ENCODE peak calls at places on chromosome 17, in six cellular contexts. One of them, this sample, is unnamed.

GRCh38 chr17:17769869-17770361 is 66.9 kb downstream of the SREBF1 start:
- DNase-seq in NCI-H146: no peak
- DNase-seq in activated CD8-positive, alpha-beta T cell treated with anti-CD3 and anti-CD28 coated beads for 36 hours: no peak
- DNase-seq in T-helper 2 cell: no peak
- DNase-seq in activated CD8-positive, alpha-beta memory T cell treated with anti-CD3 and anti-CD28 coated beads, Interleukin-2, amount 50 U/mL, for 48 hours: no peak
- DNase-seq in activated CD4-positive, alpha-beta memory T cell treated with anti-CD3 and anti-CD28 coated beads for 36 hours: no peak
- DNase-seq in this sample: no peak

GRCh38 chr17:68580236-68580903 is 20.8 kb downstream of the FAM20A start:
- DNase-seq in NCI-H146: no peak
- DNase-seq in activated CD8-positive, alpha-beta T cell treated with anti-CD3 and anti-CD28 coated beads for 36 hours: no peak
- DNase-seq in activated CD8-positive, alpha-beta memory T cell treated with anti-CD3 and anti-CD28 coated beads, Interleukin-2, amount 50 U/mL, for 48 hours: no peak
- DNase-seq in T-helper 2 cell: no peak
- DNase-seq in activated CD4-positive, alpha-beta memory T cell treated with anti-CD3 and anti-CD28 coated beads for 36 hours: no peak
- DNase-seq in this sample: no peak

GRCh38 chr17:82932146-82933005 is 92.6 kb upstream of the ZNF750 start:
- DNase-seq in activated CD8-positive, alpha-beta T cell treated with anti-CD3 and anti-CD28 coated beads for 36 hours: no peak
- DNase-seq in NCI-H146: no peak
- DNase-seq in activated CD4-positive, alpha-beta memory T cell treated with anti-CD3 and anti-CD28 coated beads for 36 hours: no peak
- DNase-seq in T-helper 2 cell: no peak
- DNase-seq in activated CD8-positive, alpha-beta memory T cell treated with anti-CD3 and anti-CD28 coated beads, Interleukin-2, amount 50 U/mL, for 48 hours: no peak
- DNase-seq in this sample: no peak

GRCh38 chr17:8285270-8286181 is 2.9 kb upstream of the RANGRF start:
- DNase-seq in activated CD8-positive, alpha-beta memory T cell treated with anti-CD3 and anti-CD28 coated beads, Interleukin-2, amount 50 U/mL, for 48 hours: no peak
- DNase-seq in activated CD4-positive, alpha-beta memory T cell treated with anti-CD3 and anti-CD28 coated beads for 36 hours: no peak
- DNase-seq in activated CD8-positive, alpha-beta T cell treated with anti-CD3 and anti-CD28 coated beads for 36 hours: no peak
- DNase-seq in NCI-H146: no peak
- DNase-seq in T-helper 2 cell: no peak
- DNase-seq in this sample: no peak

GRCh38 chr17:44996304-44996703 is 28.2 kb upstream of the C1QL1 start:
- DNase-seq in activated CD8-positive, alpha-beta memory T cell treated with anti-CD3 and anti-CD28 coated beads, Interleukin-2, amount 50 U/mL, for 48 hours: no peak
- DNase-seq in NCI-H146: no peak
- DNase-seq in activated CD8-positive, alpha-beta T cell treated with anti-CD3 and anti-CD28 coated beads for 36 hours: no peak
- DNase-seq in activated CD4-positive, alpha-beta memory T cell treated with anti-CD3 and anti-CD28 coated beads for 36 hours: no peak
- DNase-seq in T-helper 2 cell: no peak
- DNase-seq in this sample: no peak

GRCh38 chr17:73196500-73196899 is 3.6 kb downstream of the COG1 start:
- DNase-seq in activated CD8-positive, alpha-beta memory T cell treated with anti-CD3 and anti-CD28 coated beads, Interleukin-2, amount 50 U/mL, for 48 hours: no peak
- DNase-seq in T-helper 2 cell: no peak
- DNase-seq in activated CD8-positive, alpha-beta T cell treated with anti-CD3 and anti-CD28 coated beads for 36 hours: no peak
- DNase-seq in NCI-H146: peak; percentile 14
- DNase-seq in activated CD4-positive, alpha-beta memory T cell treated with anti-CD3 and anti-CD28 coated beads for 36 hours: no peak
- DNase-seq in this sample: peak; percentile 4

GRCh38 chr17:73478768-73479424 is 165.3 kb downstream of the SDK2 start:
- DNase-seq in T-helper 2 cell: no peak
- DNase-seq in activated CD4-positive, alpha-beta memory T cell treated with anti-CD3 and anti-CD28 coated beads for 36 hours: no peak
- DNase-seq in activated CD8-positive, alpha-beta memory T cell treated with anti-CD3 and anti-CD28 coated beads, Interleukin-2, amount 50 U/mL, for 48 hours: no peak
- DNase-seq in activated CD8-positive, alpha-beta T cell treated with anti-CD3 and anti-CD28 coated beads for 36 hours: no peak
- DNase-seq in NCI-H146: peak; percentile 13
- DNase-seq in this sample: no peak

GRCh38 chr17:2337152-2337810 is at the start of gene SGSM2:
- DNase-seq in activated CD4-positive, alpha-beta memory T cell treated with anti-CD3 and anti-CD28 coated beads for 36 hours: peak; percentile 70
- DNase-seq in NCI-H146: peak; percentile 81
- DNase-seq in activated CD8-positive, alpha-beta memory T cell treated with anti-CD3 and anti-CD28 coated beads, Interleukin-2, amount 50 U/mL, for 48 hours: peak; percentile 82
- DNase-seq in T-helper 2 cell: peak; percentile 76
- DNase-seq in activated CD8-positive, alpha-beta T cell treated with anti-CD3 and anti-CD28 coated beads for 36 hours: peak; percentile 73
- DNase-seq in this sample: no peak

GRCh38 chr17:65547253-65547670 is 14.2 kb downstream of the AXIN2 start:
- DNase-seq in T-helper 2 cell: no peak
- DNase-seq in activated CD8-positive, alpha-beta memory T cell treated with anti-CD3 and anti-CD28 coated beads, Interleukin-2, amount 50 U/mL, for 48 hours: no peak
- DNase-seq in activated CD4-positive, alpha-beta memory T cell treated with anti-CD3 and anti-CD28 coated beads for 36 hours: no peak
- DNase-seq in NCI-H146: no peak
- DNase-seq in activated CD8-positive, alpha-beta T cell treated with anti-CD3 and anti-CD28 coated beads for 36 hours: no peak
- DNase-seq in this sample: no peak

GRCh38 chr17:64328875-64329405 is 61.7 kb downstream of the PECAM1 start:
- DNase-seq in T-helper 2 cell: no peak
- DNase-seq in activated CD8-positive, alpha-beta T cell treated with anti-CD3 and anti-CD28 coated beads for 36 hours: no peak
- DNase-seq in NCI-H146: peak; percentile 56
- DNase-seq in activated CD8-positive, alpha-beta memory T cell treated with anti-CD3 and anti-CD28 coated beads, Interleukin-2, amount 50 U/mL, for 48 hours: no peak
- DNase-seq in activated CD4-positive, alpha-beta memory T cell treated with anti-CD3 and anti-CD28 coated beads for 36 hours: no peak
- DNase-seq in this sample: no peak